ENCODE peak calls at places on chromosomes 12 and 14, in five cellular contexts. K is BJ, F is body of pancreas, Q is epithelial cell of esophagus, Y is A549. R is an unnamed sample.

GRCh38 chr14:73949752-73950734 is at the start of the genes COQ6 and FAM161B:
- DNase-seq in K (peak), Q (peak), F (peak), Y (peak), R (peak)

GRCh38 chr12:73210574-73211204 is 938.5 kb downstream of the TRHDE start:
- DNase-seq in Q (no peak), K (no peak), Y (no peak), F (no peak), R (no peak)

GRCh38 chr14:43896044-43896443 is 611.0 kb downstream of the FSCB start:
- DNase-seq in F (no peak), Y (no peak), Q (no peak), K (no peak), R (no peak)

GRCh38 chr12:110104188-110104969 is 19.8 kb upstream of the IFT81 start:
- DNase-seq in Q (no peak), F (no peak), K (no peak), Y (no peak), R (no peak)

GRCh38 chr14:74941676-74942097 is 13.7 kb downstream of the PGF start:
- DNase-seq in F (no peak), Q (peak), K (no peak), Y (no peak), R (no peak)

GRCh38 chr14:51845811-51846210 is 14.6 kb upstream of the GNG2 start:
- DNase-seq in K (no peak), Y (no peak), Q (no peak), F (no peak), R (no peak)

GRCh38 chr12:77485961-77486579 is 344.6 kb upstream of the NAV3 start:
- DNase-seq in Q (no peak), Y (no peak), F (no peak), K (no peak), R (no peak)

GRCh38 chr12:95182868-95183415 is 34.3 kb downstream of the FGD6 start:
- DNase-seq in K (no peak), Y (no peak), F (no peak), Q (peak), R (no peak)

GRCh38 chr14:37234222-37234621 is 36.5 kb downstream of the MIPOL1 start:
- DNase-seq in Q (no peak), Y (no peak), F (no peak), K (no peak), R (no peak)

GRCh38 chr12:12533238-12533829 is 29.3 kb downstream of the DUSP16 start:
- DNase-seq in F (peak), K (no peak), Y (no peak), Q (peak), R (no peak)

GRCh38 chr12:56998316-56998715 is 8.0 kb downstream of the ZBTB39 start:
- DNase-seq in F (no peak), Y (no peak), Q (no peak), K (no peak), R (no peak)

GRCh38 chr14:62980693-62981092 is 64.6 kb downstream of the KCNH5 start:
- DNase-seq in Y (no peak), K (no peak), F (no peak), Q (no peak), R (no peak)

GRCh38 chr14:98112211-98112780 is 1159.7 kb downstream of the BCL11B start:
- DNase-seq in F (no peak), Q (peak), K (no peak), Y (no peak), R (no peak)

GRCh38 chr12:62291888-62292760 is 31.9 kb downstream of the USP15 start:
- DNase-seq in K (no peak), Q (peak), F (no peak), Y (no peak), R (peak)

GRCh38 chr14:22131749-22132476 is 457.1 kb downstream of the DAD1 start:
- DNase-seq in Y (no peak), Q (peak), F (no peak), K (no peak), R (no peak)

GRCh38 chr12:120586216-120586615 is 5.0 kb upstream of the POP5 start:
- DNase-seq in F (no peak), K (no peak), Q (no peak), Y (no peak), R (no peak)

DNA sequence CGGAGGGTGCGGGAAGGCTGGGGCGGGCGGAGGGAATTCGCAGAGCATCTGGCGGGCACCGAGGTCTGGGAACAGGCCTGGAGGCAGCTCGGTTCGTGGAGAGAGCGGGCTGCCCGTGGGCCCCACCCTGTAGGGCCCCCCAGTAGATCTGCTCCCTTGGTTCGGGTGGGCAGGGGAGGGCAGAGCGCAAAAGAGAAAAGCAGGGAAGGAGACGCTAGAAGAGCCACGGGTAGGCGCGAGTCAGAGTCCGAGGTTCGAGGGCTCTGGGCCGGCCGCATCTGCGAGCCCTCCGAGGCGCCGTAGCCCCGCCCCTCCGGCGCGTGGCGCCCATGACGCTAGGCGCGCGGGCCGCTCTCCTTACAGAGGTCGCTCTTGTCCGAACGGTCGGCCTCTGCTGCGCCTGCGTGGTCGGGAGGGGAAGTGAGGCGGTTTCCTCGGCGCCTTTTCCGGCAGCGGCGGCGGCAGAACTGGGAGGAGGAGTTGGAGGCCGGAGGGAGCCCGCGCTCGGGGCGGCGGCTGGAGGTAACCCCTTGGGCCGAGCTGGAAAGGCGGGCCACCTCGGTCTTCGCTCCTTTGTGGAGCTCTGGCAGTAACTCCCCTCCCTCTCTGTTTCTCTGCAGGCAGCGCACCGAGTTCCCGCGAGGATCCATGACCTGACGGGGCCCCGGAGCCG is at the start of gene ARF6:
- DNase-seq in Q (peak), Y (peak), K (peak), F (peak), R (peak)
- TF ChIP-seq CTCF in Q (no peak), Y (peak), K (no peak), F (peak), R (no peak)

GRCh38 chr14:21101802-21102413 is 1.0 kb downstream of the TMEM253 start:
- DNase-seq in F (no peak), K (no peak), Y (no peak), Q (peak), R (no peak)

GRCh38 chr14:21103165-21103709 is 2.4 kb downstream of the TMEM253 start:
- DNase-seq in F (no peak), Q (no peak), K (no peak), Y (peak), R (no peak)

GRCh38 chr14:21103710-21104447 is 3.0 kb downstream of the TMEM253 start:
- DNase-seq in Y (peak), K (peak), Q (peak), F (peak), R (peak)

GRCh38 chr14:21100931-21101330 is at the start of gene TMEM253:
- DNase-seq in Y (no peak), Q (no peak), K (no peak), F (no peak), R (no peak)

DNA sequence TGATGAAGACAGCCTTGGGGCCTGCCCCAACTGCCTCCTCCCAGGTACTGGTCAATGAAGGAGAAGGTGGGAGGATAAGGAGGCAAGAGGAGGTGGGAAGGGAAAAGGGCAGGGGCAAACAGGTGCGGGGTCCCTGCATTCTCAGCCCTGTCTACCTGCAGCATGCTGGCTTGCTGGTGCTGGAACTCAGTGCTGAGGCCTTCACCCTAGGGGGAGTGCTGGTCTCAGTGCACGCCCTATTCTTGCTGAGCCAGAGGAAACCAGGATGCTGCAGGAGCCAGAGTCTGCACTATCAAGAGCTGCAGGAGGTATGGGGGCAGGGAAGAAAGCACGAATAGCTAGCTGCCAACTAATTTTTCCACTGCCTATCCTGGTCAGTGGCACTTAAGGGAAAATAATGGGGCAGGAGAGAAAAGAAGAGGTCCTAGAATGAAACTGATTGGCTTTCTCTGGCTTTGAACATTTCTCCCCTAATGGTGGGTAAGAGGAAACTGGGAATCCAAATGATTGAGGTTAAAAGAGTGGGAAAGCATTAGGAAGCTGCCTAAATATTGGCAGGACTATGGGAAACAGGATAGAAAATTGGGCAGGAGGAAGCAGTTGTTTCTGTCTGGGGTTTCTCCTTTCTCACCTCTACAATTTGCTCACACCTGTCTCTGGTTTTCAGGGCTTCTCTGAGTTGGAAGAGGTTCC is 1.8 kb downstream of the TMEM253 start:
- DNase-seq in F (no peak), Q (no peak), Y (no peak), K (no peak), R (no peak)
- H3K4me3 ChIP-seq in F (no peak), Q (peak), Y (peak), K (no peak), R (peak)

DNA sequence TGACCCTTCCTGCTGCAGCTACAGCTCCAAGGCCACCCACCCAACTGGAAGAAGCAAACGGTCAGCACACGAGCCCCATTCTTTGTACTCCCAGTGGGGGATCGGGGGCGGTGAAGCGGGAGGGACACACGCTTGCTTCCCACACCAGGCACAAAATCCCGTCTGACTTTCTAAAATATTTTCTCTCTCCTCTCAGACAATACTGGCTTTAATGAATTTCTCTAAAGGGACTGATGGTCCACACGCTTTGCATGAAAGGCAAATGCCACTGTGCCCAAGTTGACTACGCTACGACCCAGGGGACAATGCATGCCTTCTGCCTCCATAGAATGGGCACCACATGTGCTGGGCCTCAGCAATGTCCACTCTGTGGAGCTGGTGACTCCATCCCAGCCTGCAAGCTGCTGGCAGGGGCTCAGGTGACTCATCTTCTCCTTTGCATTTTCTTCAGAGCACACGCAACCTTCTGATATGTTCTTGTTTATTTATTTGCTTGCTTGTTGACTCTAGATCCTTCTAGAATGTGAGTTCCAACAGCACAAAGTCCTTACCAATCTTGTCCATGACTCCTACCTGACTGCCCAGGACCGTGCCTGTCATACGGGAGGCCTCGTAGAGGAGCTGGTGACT is 15.6 kb downstream of the SYNE3 start:
- DNase-seq in Q (peak), F (peak), Y (no peak), K (peak), R (peak)
- TF ChIP-seq CTCF in Q (no peak), F (no peak), Y (no peak), K (no peak), R (no peak)

DNA sequence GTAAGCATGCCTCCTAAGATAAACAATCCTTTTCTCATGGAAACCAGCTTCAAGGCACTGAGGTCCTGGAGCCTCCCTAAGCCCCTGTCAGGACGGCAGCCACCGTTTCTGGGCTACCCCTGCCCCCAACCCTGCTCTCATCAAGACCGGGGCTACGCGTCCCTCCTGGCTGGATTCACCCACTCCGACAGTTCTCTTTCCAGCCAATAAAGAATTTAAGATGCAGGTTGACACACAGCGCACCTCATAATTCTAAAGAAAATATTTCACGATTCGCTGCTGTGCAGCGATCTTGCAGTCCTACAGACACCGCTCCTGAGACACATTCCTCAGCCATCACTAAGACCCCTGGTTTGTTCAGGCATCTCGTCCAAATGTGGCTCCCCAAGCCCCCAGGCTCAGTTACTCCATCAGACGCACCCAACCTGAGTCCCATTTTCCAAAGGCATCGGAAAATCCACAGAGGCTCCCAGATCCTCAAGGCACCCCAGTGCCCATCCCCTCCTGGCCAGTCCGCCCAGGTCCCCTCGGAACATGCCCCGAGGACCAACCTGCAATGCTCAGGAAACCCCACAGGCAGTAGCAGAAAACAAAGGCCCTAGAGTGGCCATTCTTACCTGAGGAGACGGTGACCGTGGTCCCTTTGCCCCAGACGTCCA is 336.3 kb downstream of the TMEM121 start:
- DNase-seq in Y (no peak), F (no peak), Q (no peak), K (no peak), R (no peak)
- H3K4me3 ChIP-seq in Y (no peak), F (no peak), Q (no peak), K (no peak), R (no peak)

GRCh38 chr14:25411933-25412757 is 362.2 kb upstream of the STXBP6 start:
- DNase-seq in F (no peak), Y (no peak), K (no peak), Q (peak), R (no peak)
- TF ChIP-seq CTCF in F (no peak), Y (peak), K (no peak), Q (no peak), R (no peak)

DNA sequence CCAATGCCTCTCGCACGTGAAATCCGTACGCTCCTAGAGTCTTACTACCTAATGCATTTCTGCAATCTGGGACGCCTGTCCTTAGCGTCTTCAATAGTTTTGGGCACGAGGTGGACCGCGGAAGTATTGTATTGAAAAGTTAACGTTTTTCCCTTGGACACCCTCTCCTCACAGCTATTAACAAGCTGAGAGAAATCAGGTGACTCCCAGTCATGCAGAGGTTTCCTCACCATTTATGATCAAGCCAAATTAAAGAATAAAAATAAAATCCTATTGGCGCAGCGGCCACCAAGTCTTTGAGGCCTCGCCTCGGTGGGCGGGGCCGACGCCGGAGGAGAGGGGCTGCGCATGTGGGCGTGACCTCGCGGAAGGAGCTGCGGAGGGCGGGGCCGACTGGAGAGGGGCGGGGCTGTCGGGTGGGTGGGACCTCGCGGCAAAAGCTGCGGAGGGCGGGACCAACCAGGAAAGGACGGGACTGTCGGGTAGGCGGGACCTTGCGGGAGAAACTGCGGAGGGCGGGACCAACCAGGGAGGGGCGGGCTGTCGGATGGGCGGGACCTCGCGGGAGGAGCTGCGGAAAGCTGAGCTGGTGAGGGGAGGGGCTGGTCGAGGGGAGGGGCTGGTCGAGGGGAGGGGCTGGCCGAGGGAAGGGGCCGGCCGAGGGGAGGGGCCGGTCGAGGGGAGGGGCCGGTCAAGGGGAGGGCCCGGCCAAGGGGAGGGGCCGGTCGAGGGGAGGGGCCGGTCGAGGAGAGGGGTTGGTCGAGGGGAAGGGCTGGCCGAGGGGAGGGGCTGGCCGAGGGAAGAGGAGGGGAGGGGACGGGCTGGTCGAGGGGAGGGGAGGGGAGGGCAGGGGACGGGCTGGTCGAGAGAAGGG is 1.1 kb upstream of the PPP2R5C start:
- DNase-seq in F (peak), Y (peak), Q (peak), K (peak), R (peak)
- H3K4me3 ChIP-seq in F (no peak), Y (peak), Q (peak), K (peak), R (peak)

GRCh38 chr14:57573193-57573592 is 79.5 kb upstream of the CCDC198 start:
- DNase-seq in K (no peak), Y (no peak), F (no peak), Q (no peak), R (no peak)

GRCh38 chr14:57575482-57575881 is 81.8 kb upstream of the CCDC198 start:
- DNase-seq in F (no peak), Y (no peak), K (no peak), Q (no peak), R (no peak)

GRCh38 chr14:57576498-57576897 is 82.8 kb upstream of the CCDC198 start:
- DNase-seq in Q (no peak), F (no peak), Y (no peak), K (no peak), R (no peak)

GRCh38 chr14:57578427-57579220 is 85.0 kb upstream of the CCDC198 start:
- DNase-seq in F (no peak), Q (no peak), K (no peak), Y (no peak), R (no peak)

DNA sequence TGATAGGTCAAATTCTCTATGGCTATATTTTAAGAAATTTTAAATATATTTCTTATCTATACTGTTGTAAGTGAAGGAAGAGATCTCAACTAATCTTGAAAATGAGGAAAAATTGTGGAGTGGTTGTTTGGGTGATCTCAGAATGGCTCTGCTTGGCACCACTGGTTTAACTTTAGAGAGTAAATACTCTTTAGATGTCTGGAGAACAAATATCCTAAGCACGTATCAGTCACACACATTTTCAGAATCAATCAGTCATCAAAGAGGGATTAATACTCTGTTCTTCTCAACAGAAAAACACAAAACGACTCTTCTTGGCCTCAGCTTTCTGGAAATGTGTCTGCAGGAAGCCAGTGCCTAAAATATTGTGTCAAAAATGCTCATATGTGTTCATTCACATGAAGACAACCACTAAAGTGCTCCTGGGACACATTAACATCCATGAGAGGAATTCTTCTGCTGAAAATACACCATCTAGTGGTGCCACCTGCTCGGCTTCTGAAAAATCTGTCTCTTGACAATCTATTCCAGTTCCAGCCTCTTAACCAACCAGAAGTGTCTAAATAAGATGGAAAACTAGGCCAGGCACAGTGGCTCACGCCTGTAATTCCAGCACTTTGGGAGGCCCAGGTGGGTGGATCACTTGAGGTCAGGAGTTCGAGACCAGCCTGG is 81.1 kb upstream of the CCDC198 start:
- DNase-seq in Q (peak), K (no peak), Y (no peak), F (peak), R (no peak)
- TF ChIP-seq CTCF in Q (peak), K (no peak), Y (peak), F (peak), R (no peak)

GRCh38 chr12:69410571-69410970 is 51.0 kb downstream of the YEATS4 start:
- DNase-seq in Y (no peak), K (no peak), Q (no peak), F (no peak), R (no peak)
- H3K4me3 ChIP-seq in Y (no peak), K (no peak), Q (no peak), F (no peak), R (no peak)

GRCh38 chr14:90061849-90062794 is at the start of gene KCNK13:
- DNase-seq in K (no peak), F (no peak), Q (peak), Y (no peak), R (no peak)

GRCh38 chr14:90060965-90061848 is 587 bp upstream of the KCNK13 start:
- DNase-seq in Y (no peak), Q (no peak), F (no peak), K (no peak), R (no peak)

GRCh38 chr14:90062852-90063539 is 1.2 kb downstream of the KCNK13 start:
- DNase-seq in K (no peak), Q (no peak), Y (no peak), F (no peak), R (no peak)

GRCh38 chr14:90058876-90059458 is 2.8 kb upstream of the KCNK13 start:
- DNase-seq in Q (no peak), F (no peak), K (no peak), Y (no peak), R (no peak)

GRCh38 chr14:90060312-90060964 is 1.4 kb upstream of the KCNK13 start:
- DNase-seq in Q (peak), F (peak), K (no peak), Y (peak), R (no peak)
- TF ChIP-seq CTCF in Q (no peak), F (peak), K (peak), Y (peak), R (peak)

R was measured in HFF-Myc.